ENCODE peak calls at places on chromosomes 12 and 14, in five cellular contexts. One of them, this sample, is unnamed.

GRCh38 chr12:5200276-5201087 is 156.8 kb downstream of the KCNA5 start:
- DNase-seq in GM23248: peak; percentile 46
- DNase-seq in endothelial cell of umbilical vein: peak; percentile 28
- DNase-seq in right atrium auricular region: no peak
- DNase-seq in mammary epithelial cell: no peak
- DNase-seq in this sample: peak; percentile 50

GRCh38 chr12:101436146-101436545 is 28.6 kb upstream of the ARL1 start:
- DNase-seq in GM23248: no peak
- DNase-seq in endothelial cell of umbilical vein: no peak
- DNase-seq in right atrium auricular region: no peak
- DNase-seq in mammary epithelial cell: no peak
- DNase-seq in this sample: no peak

GRCh38 chr14:53044486-53044885 is 93.6 kb upstream of the FERMT2 start:
- DNase-seq in GM23248: peak; percentile 89
- DNase-seq in endothelial cell of umbilical vein: no peak
- DNase-seq in right atrium auricular region: no peak
- DNase-seq in mammary epithelial cell: peak; percentile 21
- DNase-seq in this sample: no peak

GRCh38 chr12:81692008-81692407 is 67.1 kb downstream of the PPFIA2 start:
- DNase-seq in GM23248: no peak
- DNase-seq in endothelial cell of umbilical vein: no peak
- DNase-seq in right atrium auricular region: no peak
- DNase-seq in mammary epithelial cell: peak; percentile 17
- DNase-seq in this sample: no peak

GRCh38 chr14:100979079-100979478 is 75.6 kb upstream of the RTL1 start:
- DNase-seq in GM23248: no peak
- DNase-seq in endothelial cell of umbilical vein: no peak
- DNase-seq in right atrium auricular region: no peak
- DNase-seq in mammary epithelial cell: no peak
- DNase-seq in this sample: no peak

GRCh38 chr12:86774841-86775386 is 518.7 kb upstream of the MGAT4C start:
- DNase-seq in GM23248: peak; percentile 45
- DNase-seq in endothelial cell of umbilical vein: no peak
- DNase-seq in right atrium auricular region: no peak
- DNase-seq in mammary epithelial cell: no peak
- DNase-seq in this sample: no peak

GRCh38 chr12:6542209-6543009 is 8.1 kb downstream of the GAPDH start:
- DNase-seq in GM23248: no peak
- DNase-seq in endothelial cell of umbilical vein: no peak
- DNase-seq in right atrium auricular region: no peak
- DNase-seq in mammary epithelial cell: no peak
- DNase-seq in this sample: no peak

GRCh38 chr12:47725893-47726292 is 603 bp upstream of the ENDOU start:
- DNase-seq in GM23248: peak; percentile 92
- DNase-seq in endothelial cell of umbilical vein: no peak
- DNase-seq in right atrium auricular region: no peak
- DNase-seq in mammary epithelial cell: no peak
- DNase-seq in this sample: no peak

GRCh38 chr14:90628825-90629224 is 187.4 kb downstream of the TTC7B start:
- DNase-seq in GM23248: no peak
- DNase-seq in endothelial cell of umbilical vein: no peak
- DNase-seq in right atrium auricular region: no peak
- DNase-seq in mammary epithelial cell: no peak
- DNase-seq in this sample: no peak

GRCh38 chr14:39158222-39158858 is 11.8 kb downstream of the TRAPPC6B start:
- DNase-seq in GM23248: no peak
- DNase-seq in endothelial cell of umbilical vein: no peak
- DNase-seq in right atrium auricular region: no peak
- DNase-seq in mammary epithelial cell: no peak
- DNase-seq in this sample: no peak

GRCh38 chr12:131098178-131098981 is 144.7 kb downstream of the ADGRD1 start:
- DNase-seq in GM23248: no peak
- DNase-seq in endothelial cell of umbilical vein: no peak
- DNase-seq in right atrium auricular region: no peak
- DNase-seq in mammary epithelial cell: no peak
- DNase-seq in this sample: no peak

GRCh38 chr14:76644875-76645518 is 116.3 kb upstream of the VASH1 start:
- DNase-seq in GM23248: peak; percentile 58
- DNase-seq in endothelial cell of umbilical vein: peak; percentile 41
- DNase-seq in right atrium auricular region: no peak
- DNase-seq in mammary epithelial cell: peak; percentile 17
- DNase-seq in this sample: peak; percentile 7

GRCh38 chr14:101458536-101459391 is 102.5 kb upstream of the DIO3 start:
- DNase-seq in GM23248: no peak
- DNase-seq in endothelial cell of umbilical vein: no peak
- DNase-seq in right atrium auricular region: no peak
- DNase-seq in mammary epithelial cell: no peak
- DNase-seq in this sample: no peak

GRCh38 chr12:64824500-64825142 is at the start of gene TBC1D30:
- DNase-seq in GM23248: peak; percentile 45
- DNase-seq in endothelial cell of umbilical vein: peak; percentile 41
- DNase-seq in right atrium auricular region: no peak
- DNase-seq in mammary epithelial cell: no peak
- DNase-seq in this sample: no peak

GRCh38 chr12:116654216-116654743 is 83.6 kb downstream of the SPRING1 start:
- DNase-seq in GM23248: no peak
- DNase-seq in endothelial cell of umbilical vein: no peak
- DNase-seq in right atrium auricular region: no peak
- DNase-seq in mammary epithelial cell: no peak
- DNase-seq in this sample: no peak

GRCh38 chr12:34401659-34402227 is 379.4 kb downstream of the ALG10 start:
- DNase-seq in GM23248: no peak
- DNase-seq in endothelial cell of umbilical vein: no peak
- DNase-seq in right atrium auricular region: peak; percentile 34
- DNase-seq in mammary epithelial cell: no peak
- DNase-seq in this sample: no peak

GRCh38 chr14:61517861-61518802 is 177.2 kb upstream of the HIF1A start:
- DNase-seq in GM23248: no peak
- DNase-seq in endothelial cell of umbilical vein: peak; percentile 39
- DNase-seq in right atrium auricular region: no peak
- DNase-seq in mammary epithelial cell: no peak
- DNase-seq in this sample: no peak

GRCh38 chr12:76117751-76118150 is 33.3 kb upstream of the NAP1L1 start:
- DNase-seq in GM23248: no peak
- DNase-seq in endothelial cell of umbilical vein: no peak
- DNase-seq in right atrium auricular region: no peak
- DNase-seq in mammary epithelial cell: no peak
- DNase-seq in this sample: no peak

GRCh38 chr12:62210422-62210821 is 49.8 kb upstream of the USP15 start:
- DNase-seq in GM23248: peak; percentile 69
- DNase-seq in endothelial cell of umbilical vein: peak; percentile 39
- DNase-seq in right atrium auricular region: no peak
- DNase-seq in mammary epithelial cell: no peak
- DNase-seq in this sample: peak; percentile 44

GRCh38 chr14:103803661-103804060 is 43.7 kb downstream of the PPP1R13B start:
- DNase-seq in GM23248: peak; percentile 72
- DNase-seq in endothelial cell of umbilical vein: no peak
- DNase-seq in right atrium auricular region: no peak
- DNase-seq in mammary epithelial cell: peak; percentile 78
- DNase-seq in this sample: no peak

GRCh38 chr12:64998327-64999156 is 122.6 kb downstream of the WIF1 start:
- DNase-seq in GM23248: peak; percentile 4
- DNase-seq in endothelial cell of umbilical vein: no peak
- DNase-seq in right atrium auricular region: no peak
- DNase-seq in mammary epithelial cell: peak; percentile 73
- DNase-seq in this sample: no peak

GRCh38 chr14:44392984-44393383 is 114.1 kb downstream of the FSCB start:
- DNase-seq in GM23248: no peak
- DNase-seq in endothelial cell of umbilical vein: no peak
- DNase-seq in right atrium auricular region: no peak
- DNase-seq in mammary epithelial cell: no peak
- DNase-seq in this sample: no peak

GRCh38 chr12:69480698-69481097 is 10.5 kb downstream of the FRS2 start:
- DNase-seq in GM23248: no peak
- DNase-seq in endothelial cell of umbilical vein: no peak
- DNase-seq in right atrium auricular region: no peak
- DNase-seq in mammary epithelial cell: no peak
- DNase-seq in this sample: no peak

GRCh38 chr14:90495357-90496276 is 98.8 kb downstream of the CALM1 start:
- DNase-seq in GM23248: peak; percentile 75
- DNase-seq in endothelial cell of umbilical vein: peak; percentile 52
- DNase-seq in right atrium auricular region: no peak
- DNase-seq in mammary epithelial cell: peak; percentile 51
- DNase-seq in this sample: peak; percentile 79

GRCh38 chr12:107093547-107094448 is at the start of gene CRY1:
- DNase-seq in GM23248: peak; percentile 99
- DNase-seq in endothelial cell of umbilical vein: peak; percentile 98
- DNase-seq in right atrium auricular region: peak; percentile 96
- DNase-seq in mammary epithelial cell: peak; percentile 94
- DNase-seq in this sample: peak; percentile 86

GRCh38 chr12:107092669-107093546 is 441 bp downstream of the CRY1 start:
- DNase-seq in GM23248: peak; percentile 80
- DNase-seq in endothelial cell of umbilical vein: peak; percentile 75
- DNase-seq in right atrium auricular region: peak; percentile 73
- DNase-seq in mammary epithelial cell: no peak
- DNase-seq in this sample: peak; percentile 26

GRCh38 chr12:107088912-107089311 is 4.4 kb downstream of the CRY1 start:
- DNase-seq in GM23248: no peak
- DNase-seq in endothelial cell of umbilical vein: no peak
- DNase-seq in right atrium auricular region: no peak
- DNase-seq in mammary epithelial cell: no peak
- DNase-seq in this sample: no peak

GRCh38 chr12:107091989-107092641 is 1.2 kb downstream of the CRY1 start:
- DNase-seq in GM23248: peak; percentile 95
- DNase-seq in endothelial cell of umbilical vein: peak; percentile 97
- DNase-seq in right atrium auricular region: no peak
- DNase-seq in mammary epithelial cell: peak; percentile 94
- DNase-seq in this sample: peak; percentile 93

DNA sequence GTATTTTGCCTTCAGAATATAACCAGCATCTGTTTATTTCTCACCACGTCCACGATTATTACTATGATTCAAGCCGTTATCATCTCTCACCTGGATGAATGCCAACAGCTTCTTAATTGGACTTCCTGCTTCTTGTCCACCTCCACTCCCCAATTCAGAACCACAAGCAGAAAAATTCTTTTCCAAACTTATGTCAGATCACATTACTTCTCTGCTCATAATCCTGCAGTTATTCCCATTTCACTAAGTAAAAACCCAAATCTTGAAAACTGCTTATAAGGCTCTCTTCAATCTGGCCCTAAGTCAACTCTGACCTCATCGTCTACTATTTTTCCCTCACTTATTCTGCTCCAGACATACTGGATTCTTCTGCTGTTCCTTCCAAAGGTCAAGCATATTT is 2.0 kb downstream of the CRY1 start:
- DNase-seq in GM23248: peak; percentile 81
- DNase-seq in endothelial cell of umbilical vein: peak; percentile 67
- DNase-seq in right atrium auricular region: no peak
- DNase-seq in mammary epithelial cell: peak; percentile 65
- DNase-seq in this sample: no peak
- H3K4me3 ChIP-seq in GM23248: peak overlapping the region; percentile 85
- H3K4me3 ChIP-seq in endothelial cell of umbilical vein: no peak overlapping the region
- H3K4me3 ChIP-seq in right atrium auricular region: peak overlapping the region; percentile 95
- H3K4me3 ChIP-seq in mammary epithelial cell: no peak overlapping the region
- H3K4me3 ChIP-seq in this sample: no peak overlapping the region

GRCh38 chr12:52915637-52916036 is 10.8 kb upstream of the KRT8 start:
- DNase-seq in GM23248: no peak
- DNase-seq in endothelial cell of umbilical vein: no peak
- DNase-seq in right atrium auricular region: no peak
- DNase-seq in mammary epithelial cell: no peak
- DNase-seq in this sample: no peak
- H3K4me3 ChIP-seq in GM23248: no peak overlapping the region
- H3K4me3 ChIP-seq in endothelial cell of umbilical vein: no peak overlapping the region
- H3K4me3 ChIP-seq in right atrium auricular region: no peak overlapping the region
- H3K4me3 ChIP-seq in mammary epithelial cell: no peak overlapping the region
- H3K4me3 ChIP-seq in this sample: no peak overlapping the region

DNA sequence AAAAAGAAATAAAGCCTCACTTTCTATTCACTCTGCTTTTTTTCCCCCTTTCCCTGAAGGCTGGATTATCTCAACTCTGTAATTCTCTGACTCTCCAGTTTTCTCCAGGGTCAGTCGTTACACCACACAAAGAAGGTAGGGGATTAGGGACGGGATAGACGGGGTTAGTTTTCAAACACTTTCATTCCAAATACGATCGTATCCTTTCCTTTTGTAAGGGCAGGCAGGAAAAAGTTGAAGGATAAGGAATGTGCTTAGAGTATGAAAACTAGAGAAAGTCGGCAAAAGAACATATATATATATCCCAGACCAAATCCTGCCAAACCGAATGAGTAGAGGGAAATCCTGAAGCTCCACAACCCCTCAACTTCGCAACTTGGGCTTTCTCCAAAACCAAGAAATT is 581 bp upstream of the ESYT1 start:
- DNase-seq in GM23248: no peak
- DNase-seq in endothelial cell of umbilical vein: no peak
- DNase-seq in right atrium auricular region: no peak
- DNase-seq in mammary epithelial cell: no peak
- DNase-seq in this sample: no peak
- H3K4me3 ChIP-seq in GM23248: peak overlapping the region; percentile 81
- H3K4me3 ChIP-seq in endothelial cell of umbilical vein: no peak overlapping the region
- H3K4me3 ChIP-seq in right atrium auricular region: peak overlapping the region; percentile 77
- H3K4me3 ChIP-seq in mammary epithelial cell: peak overlapping the region; percentile 33
- H3K4me3 ChIP-seq in this sample: peak overlapping the region; percentile 44

GRCh38 chr14:94075008-94075407 is 6.0 kb downstream of the DDX24 start:
- DNase-seq in GM23248: no peak
- DNase-seq in endothelial cell of umbilical vein: no peak
- DNase-seq in right atrium auricular region: no peak
- DNase-seq in mammary epithelial cell: no peak
- DNase-seq in this sample: no peak

GRCh38 chr14:94074534-94074933 is 6.5 kb downstream of the DDX24 start:
- DNase-seq in GM23248: no peak
- DNase-seq in endothelial cell of umbilical vein: no peak
- DNase-seq in right atrium auricular region: no peak
- DNase-seq in mammary epithelial cell: no peak
- DNase-seq in this sample: no peak

GRCh38 chr14:94077823-94078222 is 3.2 kb downstream of the DDX24 start:
- DNase-seq in GM23248: no peak
- DNase-seq in endothelial cell of umbilical vein: no peak
- DNase-seq in right atrium auricular region: no peak
- DNase-seq in mammary epithelial cell: no peak
- DNase-seq in this sample: no peak

GRCh38 chr14:94079891-94080605 is 954 bp downstream of the DDX24 start:
- DNase-seq in GM23248: peak; percentile 40
- DNase-seq in endothelial cell of umbilical vein: peak; percentile 54
- DNase-seq in right atrium auricular region: no peak
- DNase-seq in mammary epithelial cell: no peak
- DNase-seq in this sample: peak; percentile 43

DNA sequence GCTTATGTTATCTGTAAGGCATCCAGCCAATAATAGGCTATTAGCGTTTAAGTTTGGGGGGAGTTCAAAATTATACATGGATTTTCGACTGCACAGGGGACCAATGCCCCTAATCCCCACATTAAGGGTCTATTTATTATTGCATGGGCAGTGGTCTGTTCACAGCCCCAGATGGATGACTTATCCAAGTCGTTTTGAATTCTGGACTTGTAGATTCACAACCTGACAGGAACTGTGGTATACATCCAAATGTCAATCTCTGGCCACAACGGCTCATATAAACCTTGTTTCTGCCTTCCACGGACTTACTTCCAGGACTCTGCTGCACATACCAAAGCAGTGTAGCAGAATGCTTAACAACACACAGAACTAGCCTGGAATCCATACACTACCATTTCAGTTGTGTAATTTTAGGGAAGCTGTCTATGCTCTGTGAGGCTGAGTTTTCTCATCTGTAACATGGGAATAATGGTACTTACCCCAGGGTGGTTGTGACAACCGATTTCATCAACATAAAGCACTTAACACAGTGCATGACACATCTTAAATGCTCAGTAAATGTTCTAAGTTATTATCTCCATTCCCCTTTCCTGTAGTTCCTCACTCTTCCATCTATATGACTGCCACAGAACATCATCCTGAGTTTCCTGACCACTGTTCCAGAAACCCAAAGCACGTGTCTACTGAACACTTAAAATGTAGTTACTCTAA is 3.7 kb downstream of the DDX24 start:
- DNase-seq in GM23248: peak; percentile 25
- DNase-seq in endothelial cell of umbilical vein: no peak
- DNase-seq in right atrium auricular region: no peak
- DNase-seq in mammary epithelial cell: no peak
- DNase-seq in this sample: no peak
- H3K4me3 ChIP-seq in GM23248: peak overlapping the region; percentile 87
- H3K4me3 ChIP-seq in endothelial cell of umbilical vein: no peak overlapping the region
- H3K4me3 ChIP-seq in right atrium auricular region: peak overlapping the region; percentile 14
- H3K4me3 ChIP-seq in mammary epithelial cell: no peak overlapping the region
- H3K4me3 ChIP-seq in this sample: no peak overlapping the region